ENCODE peak calls at places on chromosome 12, in seven cellular contexts. R, B, G, Q, W, C and Z are unnamed samples.

GRCh38 chr12:78963439-78964222 is 99.1 kb downstream of the SYT1 start:
- DNase-seq in W (no peak), B (no peak), Q (no peak), R (no peak), C (no peak), G (no peak), Z (no peak)

GRCh38 chr12:110537605-110538409 is 35.7 kb downstream of the RAD9B start:
- DNase-seq in Q (no peak), B (no peak), W (peak; percentile 77), G (no peak), C (no peak), R (peak; percentile 80), Z (no peak)

GRCh38 chr12:131461096-131461495 is 249.8 kb upstream of the SFSWAP start:
- DNase-seq in G (no peak), Q (no peak), C (no peak), W (no peak), R (peak; percentile 26), B (no peak), Z (no peak)

GRCh38 chr12:50074936-50075807 is 10.0 kb upstream of the SMARCD1 start:
- DNase-seq in Q (no peak), B (no peak), W (peak; percentile 93), C (peak; percentile 82), G (peak; percentile 89), R (peak; percentile 91), Z (no peak)

GRCh38 chr12:112852810-112853209 is 54.0 kb upstream of the OAS1 start:
- DNase-seq in R (no peak), G (no peak), B (no peak), W (no peak), Q (no peak), C (no peak), Z (no peak)

GRCh38 chr12:70852416-70853150 is 68.0 kb downstream of the PTPRR start:
- DNase-seq in G (no peak), C (no peak), B (no peak), Q (no peak), R (no peak), W (no peak), Z (no peak)

GRCh38 chr12:20602671-20603402 is 92.3 kb upstream of the SLCO1C1 start:
- DNase-seq in W (no peak), C (peak; percentile 77), G (no peak), R (no peak), B (no peak), Q (peak; percentile 51), Z (peak; percentile 28)

GRCh38 chr12:14836336-14837210 is 6.8 kb downstream of the ART4 start:
- DNase-seq in W (peak; percentile 65), G (no peak), C (peak; percentile 86), B (peak; percentile 38), R (no peak), Q (peak; percentile 67), Z (no peak)

GRCh38 chr12:1935700-1936378 is 17.4 kb upstream of the CACNA2D4 start:
- DNase-seq in B (no peak), Q (no peak), R (peak; percentile 63), W (peak; percentile 81), G (peak; percentile 20), C (no peak), Z (no peak)

GRCh38 chr12:124321556-124322270 is 26.8 kb downstream of the RFLNA start:
- DNase-seq in C (no peak), R (no peak), W (no peak), Q (no peak), B (no peak), G (no peak), Z (no peak)

GRCh38 chr12:6866163-6866919 is 990 bp upstream of the TPI1 start:
- DNase-seq in R (no peak), Q (no peak), W (peak; percentile 50), B (no peak), C (no peak), G (peak; percentile 55), Z (no peak)

GRCh38 chr12:75489613-75490210 is 9.2 kb downstream of the GLIPR1 start:
- DNase-seq in R (no peak), C (peak; percentile 52), B (no peak), Q (no peak), W (no peak), G (no peak), Z (no peak)

DNA sequence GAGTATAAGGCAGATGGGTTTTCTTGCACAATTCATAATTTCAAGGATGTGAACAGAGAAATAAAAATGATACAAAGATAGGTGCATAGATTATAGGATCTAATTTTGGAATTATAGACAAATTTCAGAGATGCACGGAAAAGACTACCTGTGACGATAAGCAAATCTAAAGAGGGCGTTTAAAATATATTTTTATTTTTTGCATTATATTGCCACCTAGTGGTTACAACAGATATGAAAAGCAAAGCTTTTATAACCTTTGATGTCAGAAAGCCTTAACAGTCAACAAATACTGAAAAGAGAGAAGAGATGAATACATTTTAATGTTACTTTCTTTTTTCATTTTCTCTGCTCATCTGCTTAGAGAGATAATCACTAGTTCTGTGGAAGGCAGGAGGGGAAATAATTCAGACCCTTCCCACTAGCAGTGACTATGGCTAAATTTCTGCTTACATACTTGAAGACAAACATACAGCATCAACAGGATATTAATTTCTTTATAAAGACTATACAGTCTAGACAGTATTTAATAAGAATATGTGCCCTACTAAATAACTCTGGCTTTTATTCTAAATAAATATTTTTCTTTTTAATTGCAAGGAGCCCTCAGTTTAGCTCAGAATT is 46.3 kb downstream of the NTS start:
- DNase-seq in G (no peak), W (no peak), C (peak; percentile 53), R (no peak), B (no peak), Q (no peak), Z (no peak)
- TF ChIP-seq CTCF in G (peak; percentile 24), W (peak; percentile 50), C (peak; percentile 20), R (peak; percentile 73), B (peak; percentile 62), Q (peak; percentile 4), Z (peak; percentile 51)

DNA sequence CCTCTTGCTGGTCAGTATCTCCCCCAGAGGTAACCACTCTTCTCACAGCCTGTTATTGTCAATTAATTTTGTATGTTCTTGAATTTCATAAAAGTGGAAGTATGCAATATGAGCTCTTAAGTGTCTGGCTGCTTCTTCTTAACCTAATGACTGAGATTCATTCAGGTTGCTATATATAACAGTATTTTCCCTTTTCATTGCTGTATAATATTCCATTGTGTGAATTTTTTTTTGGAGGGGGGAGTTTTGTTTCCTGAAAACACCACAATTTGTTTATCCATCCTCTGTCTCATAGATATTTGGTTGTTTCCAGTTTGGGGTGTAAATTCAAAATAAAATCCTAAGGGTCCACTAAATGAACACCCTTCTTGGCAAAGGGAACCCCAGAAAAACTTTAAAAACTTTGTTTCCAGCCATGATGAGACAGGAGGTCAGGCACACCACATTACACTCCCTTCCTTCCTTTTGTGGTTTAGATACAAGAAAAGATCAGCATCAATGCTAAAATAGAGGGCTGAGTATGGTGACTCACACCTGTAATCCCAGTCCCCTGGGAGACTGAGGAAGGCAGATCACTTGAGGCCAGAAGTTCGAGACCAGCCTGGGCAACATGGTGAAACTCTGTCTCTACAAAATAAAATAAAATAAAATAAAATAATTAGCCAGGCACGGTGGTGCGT is 4.1 kb upstream of the DAO start:
- DNase-seq in R (no peak), C (no peak), B (no peak), G (no peak), W (no peak), Q (no peak), Z (no peak)
- H3K4me3 ChIP-seq in R (no peak overlapping the region), C (no peak overlapping the region), B (no peak overlapping the region), G (no peak overlapping the region), W (no peak overlapping the region), Q (no peak overlapping the region), Z (no peak overlapping the region)

GRCh38 chr12:132489602-132490239 is at the start of gene FBRSL1:
- DNase-seq in R (peak; percentile 94), B (peak; percentile 51), W (peak; percentile 90), G (peak; percentile 92), Q (no peak), C (peak; percentile 76), Z (peak; percentile 10)
- TF ChIP-seq CTCF in R (no peak), B (no peak), W (no peak), G (no peak), Q (no peak), C (no peak), Z (no peak)

GRCh38 chr12:100959481-100959880 is 164.9 kb downstream of the ANO4 start:
- DNase-seq in B (peak; percentile 27), C (peak; percentile 72), R (no peak), W (no peak), G (no peak), Q (no peak), Z (no peak)
- H3K4me3 ChIP-seq in B (no peak overlapping the region), C (no peak overlapping the region), R (no peak overlapping the region), W (no peak overlapping the region), G (no peak overlapping the region), Q (no peak overlapping the region), Z (no peak overlapping the region)

GRCh38 chr12:41514907-41515306 is 326.8 kb downstream of the PDZRN4 start:
- DNase-seq in B (no peak), R (no peak), Q (no peak), C (no peak), W (no peak), G (no peak), Z (no peak)
- TF ChIP-seq CTCF in B (peak; percentile 49), R (no peak), Q (peak; percentile 28), C (no peak), W (no peak), G (no peak), Z (peak; percentile 9)

GRCh38 chr12:48198985-48199384 is 4.1 kb downstream of the OR10AD1 start:
- DNase-seq in C (no peak), R (no peak), W (no peak), G (no peak), B (no peak), Q (no peak), Z (no peak)

GRCh38 chr12:48201091-48201490 is 2.0 kb downstream of the OR10AD1 start:
- DNase-seq in C (no peak), R (no peak), B (no peak), Q (no peak), W (no peak), G (no peak), Z (no peak)

GRCh38 chr12:48197967-48198618 is 5.0 kb downstream of the OR10AD1 start:
- DNase-seq in R (peak; percentile 99), Q (peak; percentile 45), B (peak; percentile 65), W (peak; percentile 99), G (peak; percentile 93), C (peak; percentile 94), Z (peak; percentile 78)

GRCh38 chr12:48198619-48198973 is 4.5 kb downstream of the OR10AD1 start:
- DNase-seq in R (peak; percentile 80), Q (no peak), W (peak; percentile 79), G (peak; percentile 72), C (no peak), B (no peak), Z (no peak)

DNA sequence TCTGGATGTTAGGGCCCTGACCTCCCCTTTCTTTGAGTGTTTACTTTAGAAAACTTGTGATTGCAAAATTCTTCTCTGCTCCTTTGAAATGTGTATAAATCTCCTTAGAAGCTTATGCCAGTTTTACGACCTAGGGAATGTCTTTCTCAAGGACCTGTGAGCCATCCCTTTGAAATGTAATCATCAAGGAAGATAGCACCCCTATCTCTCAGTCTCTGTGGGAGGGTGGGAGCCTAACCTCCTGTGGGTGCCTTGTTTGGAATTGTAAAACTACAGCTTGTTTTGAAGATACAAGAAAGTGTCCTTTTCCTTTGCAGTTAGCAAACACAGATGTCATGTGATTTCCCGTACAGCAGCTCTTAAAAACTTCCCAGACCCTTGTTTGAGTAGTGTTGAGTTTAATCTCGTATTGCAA is 3.3 kb downstream of the OR10AD1 start:
- DNase-seq in Q (no peak), B (peak; percentile 43), C (no peak), G (no peak), W (no peak), R (no peak), Z (no peak)
- H3K4me3 ChIP-seq in Q (no peak overlapping the region), B (no peak overlapping the region), C (no peak overlapping the region), G (no peak overlapping the region), W (no peak overlapping the region), R (no peak overlapping the region), Z (no peak overlapping the region)